ENCODE peak calls at places on chromosomes 13 and 19, in nine cellular contexts. B, Q, A, G, P, W, J, I and S are unnamed samples.

GRCh38 chr19:39709026-39709872 is 5.0 kb downstream of the LGALS14 start:
- DNase-seq in B (no peak), Q (no peak), A (no peak), G (no peak), P (no peak), W (peak; percentile 33), J (no peak), I (no peak), S (no peak)

GRCh38 chr13:90592943-90593342 is 754.5 kb upstream of the MIR17HG start:
- DNase-seq in B (no peak), Q (no peak), A (no peak), G (no peak), P (no peak), W (no peak), J (no peak), I (no peak), S (no peak)

GRCh38 chr19:16066611-16067104 is 9.6 kb upstream of the TPM4 start:
- DNase-seq in B (no peak), Q (peak; percentile 67), A (no peak), G (no peak), P (no peak), W (peak; percentile 88), J (peak; percentile 80), I (no peak), S (peak; percentile 82)

GRCh38 chr13:53010374-53011105 is 18.1 kb upstream of the OLFM4 start:
- DNase-seq in B (peak; percentile 9), Q (peak; percentile 62), A (no peak), G (no peak), P (no peak), W (peak; percentile 50), J (no peak), I (no peak), S (no peak)

GRCh38 chr19:31220540-31220939 is 128.7 kb downstream of the TSHZ3 start:
- DNase-seq in B (no peak), Q (no peak), A (no peak), G (no peak), P (no peak), W (no peak), J (no peak), I (no peak), S (peak; percentile 2)

GRCh38 chr19:51460164-51460992 is 2.1 kb upstream of the SIGLEC8 start:
- DNase-seq in B (no peak), Q (no peak), A (no peak), G (no peak), P (no peak), W (no peak), J (peak; percentile 16), I (no peak), S (no peak)

GRCh38 chr13:32170841-32171240 is 139.3 kb downstream of the FRY start:
- DNase-seq in B (no peak), Q (no peak), A (no peak), G (no peak), P (no peak), W (no peak), J (peak; percentile 3), I (no peak), S (peak; percentile 7)

GRCh38 chr13:99501952-99502310 is 659 bp downstream of the TM9SF2 start:
- DNase-seq in B (no peak), Q (peak; percentile 61), A (peak; percentile 40), G (no peak), P (no peak), W (no peak), J (peak; percentile 29), I (no peak), S (peak; percentile 39)

GRCh38 chr19:23762884-23763711 is 4.4 kb upstream of the ZNF681 start:
- DNase-seq in B (peak; percentile 26), Q (peak; percentile 82), A (peak; percentile 87), G (no peak), P (peak; percentile 87), W (peak; percentile 89), J (peak; percentile 31), I (peak; percentile 27), S (peak; percentile 95)

GRCh38 chr19:15113245-15114152 is 6.3 kb downstream of the SYDE1 start:
- DNase-seq in B (no peak), Q (no peak), A (no peak), G (no peak), P (no peak), W (no peak), J (no peak), I (no peak), S (no peak)

GRCh38 chr13:100068532-100068931 is 20.4 kb upstream of the PCCA start:
- DNase-seq in B (no peak), Q (no peak), A (no peak), G (no peak), P (no peak), W (no peak), J (no peak), I (no peak), S (no peak)

GRCh38 chr13:102599451-102600012 is 2.7 kb downstream of the TPP2 start:
- DNase-seq in B (no peak), Q (no peak), A (no peak), G (no peak), P (no peak), W (no peak), J (no peak), I (no peak), S (no peak)

GRCh38 chr13:93004919-93005318 is 221.7 kb upstream of the GPC6 start:
- DNase-seq in B (no peak), Q (no peak), A (no peak), G (peak; percentile 4), P (no peak), W (no peak), J (peak; percentile 41), I (no peak), S (peak; percentile 27)

GRCh38 chr19:47456721-47457478 is 14.8 kb downstream of the SLC8A2 start:
- DNase-seq in B (no peak), Q (no peak), A (no peak), G (no peak), P (no peak), W (no peak), J (no peak), I (no peak), S (no peak)

GRCh38 chr13:35930665-35931631 is 200.2 kb downstream of the DCLK1 start:
- DNase-seq in B (no peak), Q (no peak), A (no peak), G (no peak), P (no peak), W (no peak), J (no peak), I (no peak), S (no peak)

GRCh38 chr13:27425151-27425917 is 915 bp downstream of the GTF3A start:
- DNase-seq in B (no peak), Q (no peak), A (no peak), G (no peak), P (no peak), W (no peak), J (no peak), I (no peak), S (no peak)

GRCh38 chr19:32041681-32042292 is 303.6 kb upstream of the ZNF507 start:
- DNase-seq in B (no peak), Q (peak; percentile 64), A (peak; percentile 72), G (no peak), P (peak; percentile 57), W (no peak), J (peak; percentile 48), I (no peak), S (peak; percentile 69)

GRCh38 chr13:89763011-89763410 is 1584.5 kb upstream of the MIR17HG start:
- DNase-seq in B (no peak), Q (no peak), A (no peak), G (no peak), P (no peak), W (no peak), J (no peak), I (no peak), S (no peak)

GRCh38 chr19:10006335-10006708 is 4.0 kb downstream of the COL5A3 start:
- DNase-seq in B (no peak), Q (no peak), A (no peak), G (no peak), P (peak; percentile 47), W (no peak), J (peak; percentile 64), I (no peak), S (no peak)

GRCh38 chr13:23899555-23899954 is 2.3 kb upstream of the C1QTNF9B start:
- DNase-seq in B (no peak), Q (no peak), A (peak; percentile 39), G (peak; percentile 11), P (no peak), W (peak; percentile 33), J (peak; percentile 59), I (no peak), S (peak; percentile 40)
- TF ChIP-seq CTCF in B (peak; percentile 61), Q (no peak), A (peak; percentile 55), G (peak; percentile 55), P (peak; percentile 67), W (no peak), J (peak; percentile 63), I (peak; percentile 14), S (peak; percentile 61)

GRCh38 chr13:23515116-23515515 is 55.1 kb upstream of the TNFRSF19 start:
- DNase-seq in B (no peak), Q (no peak), A (no peak), G (no peak), P (no peak), W (no peak), J (no peak), I (no peak), S (no peak)
- TF ChIP-seq CTCF in B (no peak), Q (no peak), A (no peak), G (no peak), P (no peak), W (no peak), J (no peak), I (no peak), S (no peak)

DNA sequence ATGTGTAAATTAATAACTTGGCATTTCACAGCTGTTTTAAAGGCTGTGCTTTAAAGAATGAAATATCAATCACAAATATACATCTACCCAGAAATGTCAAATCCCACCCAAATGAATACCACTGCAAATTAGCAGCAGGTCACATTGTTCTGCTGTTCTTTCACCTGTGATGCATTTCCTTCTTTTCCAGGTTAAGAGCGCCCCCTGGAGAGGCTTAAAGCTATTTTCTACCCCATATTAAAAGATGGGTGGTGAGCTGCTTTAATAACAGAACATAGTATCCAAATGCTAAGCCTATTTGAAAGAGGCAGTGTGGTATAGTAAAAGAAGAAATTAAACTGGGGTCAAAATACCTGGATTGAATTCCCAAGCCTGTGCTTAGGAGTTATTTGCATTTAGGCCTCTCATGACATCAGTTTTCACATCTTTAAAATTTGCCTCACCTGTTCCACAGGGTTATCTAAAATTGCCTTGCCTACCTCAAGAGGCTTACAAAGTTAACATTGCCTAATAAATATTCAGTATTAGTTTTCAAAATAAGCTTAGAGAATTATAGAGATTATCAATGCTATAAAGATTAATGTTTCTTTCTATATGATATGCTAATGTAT is 396.9 kb upstream of the SLITRK5 start:
- DNase-seq in B (peak; percentile 14), Q (no peak), A (peak; percentile 60), G (no peak), P (no peak), W (peak; percentile 11), J (peak; percentile 43), I (no peak), S (peak; percentile 77)
- TF ChIP-seq CTCF in B (peak; percentile 67), Q (peak; percentile 47), A (peak; percentile 71), G (peak; percentile 9), P (peak; percentile 40), W (no peak), J (peak; percentile 19), I (peak; percentile 17), S (peak; percentile 53)

DNA sequence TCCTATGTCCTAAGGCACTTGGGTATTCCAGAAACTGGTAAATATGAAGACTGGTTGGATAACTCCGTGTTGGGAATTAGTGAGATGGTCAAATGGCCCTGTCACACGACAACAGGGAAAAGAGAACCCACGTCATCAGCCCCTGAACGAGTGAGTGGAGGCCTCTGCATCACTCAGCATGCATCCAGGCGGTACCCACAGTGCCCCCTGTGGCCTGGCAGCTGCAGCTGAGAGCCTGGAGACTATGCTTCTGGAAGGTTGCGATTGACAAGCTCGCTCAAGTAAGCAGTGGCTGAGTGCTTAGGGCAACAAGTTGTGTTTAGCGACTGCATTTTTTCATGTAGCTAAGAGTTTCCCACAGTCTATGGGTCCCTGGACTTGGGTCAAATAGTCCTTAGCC is 55.9 kb downstream of the COL4A2 start:
- DNase-seq in B (no peak), Q (no peak), A (no peak), G (no peak), P (no peak), W (no peak), J (no peak), I (no peak), S (no peak)
- TF ChIP-seq CTCF in B (peak; percentile 19), Q (no peak), A (no peak), G (no peak), P (peak; percentile 21), W (no peak), J (peak; percentile 27), I (no peak), S (peak; percentile 15)